ENCODE peak calls at places on chromosomes 16 and 17, in four cellular contexts. P, L, E and W are unnamed samples.

GRCh38 chr16:31215287-31216115 is 1.4 kb downstream of the PYDC1 start:
- DNase-seq in P (no peak), L (peak), E (peak), W (peak)

GRCh38 chr17:76565728-76566612 is 19.7 kb downstream of the ST6GALNAC2 start:
- DNase-seq in P (no peak), L (no peak), E (no peak), W (no peak)

GRCh38 chr17:6640536-6641373 is at the start of the genes KIAA0753 and TXNDC17:
- DNase-seq in P (peak), L (peak), E (peak), W (no peak)

GRCh38 chr16:7501868-7502267 is 169.2 kb downstream of the RBFOX1 start:
- DNase-seq in P (no peak), L (no peak), E (no peak), W (no peak)

GRCh38 chr16:28097500-28097899 is 34.0 kb upstream of the GSG1L start:
- DNase-seq in P (no peak), L (no peak), E (no peak), W (no peak)

GRCh38 chr17:59746849-59747445 is 39.5 kb downstream of the VMP1 start:
- DNase-seq in P (no peak), L (no peak), E (peak), W (no peak)

GRCh38 chr17:838486-838885 is 56.3 kb downstream of the MRM3 start:
- DNase-seq in P (no peak), L (no peak), E (no peak), W (no peak)

GRCh38 chr16:67580202-67580601 is 17.9 kb downstream of the CTCF start:
- DNase-seq in P (no peak), L (no peak), E (no peak), W (no peak)

GRCh38 chr16:67302076-67302475 is 22.7 kb downstream of the PLEKHG4 start:
- DNase-seq in P (no peak), L (no peak), E (no peak), W (no peak)

GRCh38 chr16:78122774-78123315 is 23.4 kb downstream of the WWOX start:
- DNase-seq in P (no peak), L (no peak), E (peak), W (no peak)

GRCh38 chr16:4538067-4538385 is 547 bp downstream of the CDIP1 start:
- DNase-seq in P (no peak), L (no peak), E (peak), W (no peak)

GRCh38 chr16:46627746-46628145 is 6.6 kb upstream of the SHCBP1 start:
- DNase-seq in P (no peak), L (no peak), E (no peak), W (no peak)

GRCh38 chr16:46632778-46633733 is 11.9 kb upstream of the SHCBP1 start:
- DNase-seq in P (no peak), L (no peak), E (no peak), W (no peak)

DNA sequence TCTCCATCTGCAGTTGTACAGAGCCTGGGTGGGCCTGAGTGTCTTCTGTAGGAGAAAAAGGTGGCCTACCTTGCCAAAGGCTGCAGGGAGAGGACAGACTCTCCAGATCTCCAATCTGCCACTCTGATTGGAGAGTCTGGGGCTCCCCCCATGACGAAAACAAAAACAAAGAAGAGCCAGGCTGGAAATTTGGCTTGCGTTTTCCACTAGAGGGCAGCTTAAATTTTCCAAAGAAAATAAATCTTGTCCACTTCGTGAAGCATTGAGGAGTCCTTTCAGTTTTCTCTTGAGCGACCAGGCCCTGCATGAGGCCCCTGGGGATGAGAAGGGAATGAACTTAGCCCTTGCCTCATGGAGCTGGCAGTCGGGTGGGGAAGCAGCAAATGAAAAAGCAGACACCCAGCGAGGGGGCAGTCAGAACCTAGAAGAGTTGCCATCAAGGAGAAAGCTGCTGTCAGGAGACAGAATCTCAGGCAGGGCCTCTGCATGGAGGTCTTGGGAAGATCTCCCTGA is 8.2 kb upstream of the SHCBP1 start:
- DNase-seq in P (no peak), L (peak), E (no peak), W (no peak)
- TF ChIP-seq CTCF in P (peak), L (no peak), E (peak), W (peak)

GRCh38 chr16:682493-683395 is 1.4 kb downstream of the JMJD8 start:
- DNase-seq in P (no peak), L (no peak), E (no peak), W (no peak)
- TF ChIP-seq CTCF in P (no peak), L (no peak), E (no peak), W (no peak)

DNA sequence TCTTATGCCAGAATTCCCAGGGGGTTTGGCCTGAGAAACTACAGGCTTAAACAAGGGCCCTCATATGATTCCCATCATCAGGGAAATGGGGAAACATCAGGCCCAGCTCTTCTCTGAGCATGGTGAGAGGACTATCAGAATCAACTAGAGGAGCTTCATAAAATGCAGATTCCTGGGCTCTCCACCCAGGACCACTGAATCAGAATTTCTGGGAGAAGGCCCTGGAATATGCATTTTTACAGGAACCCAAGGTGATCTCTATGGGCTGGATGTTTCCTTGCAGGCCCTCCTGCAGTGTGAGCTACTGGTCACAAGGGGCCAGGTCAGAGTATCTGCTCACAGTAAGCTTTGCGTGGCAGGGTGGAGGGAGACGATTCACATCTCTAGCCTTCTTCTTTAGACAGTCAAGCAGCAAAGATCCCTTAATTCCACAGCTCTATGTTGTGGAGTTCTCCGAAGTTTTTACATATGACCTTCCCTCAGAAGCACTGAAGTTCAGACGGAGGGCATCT is 38.8 kb upstream of the HOXB13 start:
- DNase-seq in P (no peak), L (no peak), E (no peak), W (no peak)
- TF ChIP-seq CTCF in P (no peak), L (no peak), E (no peak), W (no peak)

DNA sequence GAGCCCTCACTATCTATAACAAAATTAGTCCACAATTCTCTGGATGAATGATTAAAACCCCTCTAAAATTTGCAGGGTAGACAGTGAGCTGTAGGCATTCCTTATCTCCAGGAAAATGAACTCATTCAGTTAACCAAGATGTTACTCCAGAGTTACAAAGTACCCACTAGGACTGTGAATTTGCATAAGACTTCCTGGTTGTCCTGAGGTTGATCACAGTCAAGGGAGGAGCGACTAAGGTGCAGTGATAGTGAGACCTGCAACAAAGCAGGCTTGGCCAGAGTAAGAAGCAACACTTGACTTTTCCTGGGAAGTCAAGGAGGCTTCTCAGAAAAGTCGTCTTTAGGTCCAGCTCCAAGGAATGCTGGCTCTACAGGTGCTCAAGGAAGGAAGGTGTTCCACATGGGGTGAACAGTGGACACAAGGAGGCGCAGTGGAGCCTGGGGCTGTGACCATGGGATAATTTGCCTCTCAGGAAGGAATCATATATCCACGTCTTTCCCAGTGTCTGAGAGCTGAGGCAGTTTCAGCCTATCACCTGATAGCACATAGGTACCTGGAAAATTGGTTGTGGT is 821.0 kb upstream of the EEF2KMT start:
- DNase-seq in P (no peak), L (peak), E (no peak), W (no peak)
- TF ChIP-seq CTCF in P (no peak), L (peak), E (no peak), W (peak)

GRCh38 chr17:31541559-31541958 is 150.1 kb downstream of the RAB11FIP4 start:
- DNase-seq in P (no peak), L (no peak), E (peak), W (no peak)
- TF ChIP-seq CTCF in P (no peak), L (no peak), E (no peak), W (no peak)